ENCODE peak calls at places on chromosomes 5 and 9, in nine cellular contexts. N is body of pancreas; D is activated CD8-positive, alpha-beta T cell treated with anti-CD3 and anti-CD28 coated beads for 36 hours; W is GM10248; S is MCF 10A; L is HFF-Myc; O is Calu3; U is HCT116; T is stomach. F is an unnamed sample.

GRCh38 chr5:65893749-65894430 is 32.5 kb upstream of the ERBIN start:
- DNase-seq in N (no peak), D (no peak), W (no peak), S (no peak), L (no peak), O (no peak), U (no peak), T (no peak), F (no peak)

GRCh38 chr5:56993241-56993640 is 41.3 kb upstream of the MIER3 start:
- DNase-seq in N (no peak), D (no peak), W (no peak), S (peak; percentile 13), L (no peak), O (no peak), U (no peak), T (no peak), F (no peak)

GRCh38 chr9:137449931-137450537 is 8.9 kb upstream of the ENTPD8 start:
- DNase-seq in N (no peak), D (peak; percentile 66), W (no peak), S (no peak), L (no peak), O (no peak), U (no peak), T (no peak), F (no peak)

GRCh38 chr9:129330711-129331279 is 152.7 kb upstream of the IER5L start:
- DNase-seq in N (no peak), D (peak; percentile 63), W (no peak), S (no peak), L (no peak), O (no peak), U (peak; percentile 68), T (no peak), F (no peak)

GRCh38 chr5:56319281-56320242 is 86.4 kb upstream of the ANKRD55 start:
- DNase-seq in N (no peak), D (no peak), W (no peak), S (peak; percentile 99), L (no peak), O (no peak), U (no peak), T (no peak), F (no peak)

GRCh38 chr5:59193616-59194319 is 610.9 kb downstream of the RAB3C start:
- DNase-seq in N (no peak), D (no peak), W (no peak), S (peak; percentile 98), L (peak; percentile 87), O (peak; percentile 58), U (no peak), T (no peak), F (no peak)

GRCh38 chr9:121956808-121957207 is 136.3 kb downstream of the TTLL11 start:
- DNase-seq in N (no peak), D (no peak), W (no peak), S (peak; percentile 76), L (no peak), O (no peak), U (no peak), T (no peak), F (no peak)

GRCh38 chr9:137217276-137218211 is 4.5 kb downstream of the RNF208 start:
- DNase-seq in N (peak; percentile 94), D (no peak), W (no peak), S (peak; percentile 74), L (no peak), O (peak; percentile 87), U (peak; percentile 53), T (peak; percentile 95), F (no peak)

GRCh38 chr5:129511291-129511690 is 51.2 kb downstream of the ADAMTS19 start:
- DNase-seq in N (no peak), D (no peak), W (no peak), S (peak; percentile 26), L (no peak), O (no peak), U (no peak), T (no peak), F (no peak)

GRCh38 chr5:111779260-111780254 is 22.6 kb upstream of the NREP start:
- DNase-seq in N (no peak), D (no peak), W (no peak), S (no peak), L (no peak), O (no peak), U (no peak), T (no peak), F (no peak)

GRCh38 chr5:159208508-159209437 is 580 bp downstream of the RNF145 start:
- DNase-seq in N (peak; percentile 45), D (peak; percentile 22), W (peak; percentile 24), S (peak; percentile 48), L (no peak), O (peak; percentile 33), U (no peak), T (peak; percentile 27), F (no peak)

GRCh38 chr5:24364711-24365110 is 280.1 kb downstream of the CDH10 start:
- DNase-seq in N (no peak), D (no peak), W (no peak), S (no peak), L (no peak), O (no peak), U (no peak), T (no peak), F (no peak)

GRCh38 chr9:69932901-69933300 is 110.7 kb upstream of the MAMDC2 start:
- DNase-seq in N (peak; percentile 40), D (peak; percentile 13), W (no peak), S (peak; percentile 62), L (no peak), O (peak; percentile 17), U (peak; percentile 39), T (no peak), F (no peak)

GRCh38 chr5:10707198-10708187 is 53.5 kb downstream of the DAP start:
- DNase-seq in N (no peak), D (no peak), W (no peak), S (no peak), L (no peak), O (no peak), U (no peak), T (no peak), F (no peak)

GRCh38 chr9:1454211-1454979 is 404.2 kb downstream of the DMRT2 start:
- DNase-seq in N (no peak), D (no peak), W (no peak), S (no peak), L (no peak), O (no peak), U (no peak), T (no peak), F (no peak)

GRCh38 chr5:131224387-131225191 is 39.3 kb upstream of the CDC42SE2 start:
- DNase-seq in N (peak; percentile 12), D (peak; percentile 42), W (peak; percentile 61), S (no peak), L (no peak), O (no peak), U (no peak), T (no peak), F (peak; percentile 40)

GRCh38 chr5:145856285-145856818 is 16.5 kb downstream of the GRXCR2 start:
- DNase-seq in N (peak; percentile 51), D (peak; percentile 57), W (peak; percentile 13), S (no peak), L (no peak), O (peak; percentile 54), U (no peak), T (peak; percentile 30), F (no peak)
- TF ChIP-seq CTCF in N (no peak), D (no peak), W (no peak), S (no peak), L (no peak), O (no peak), U (no peak), T (no peak), F (no peak)

GRCh38 chr5:147098233-147098790 is 136.5 kb upstream of the STK32A start:
- DNase-seq in N (peak; percentile 54), D (peak; percentile 45), W (peak; percentile 24), S (peak; percentile 69), L (no peak), O (peak; percentile 67), U (peak; percentile 42), T (no peak), F (peak; percentile 20)
- TF ChIP-seq CTCF in N (peak; percentile 40), D (peak; percentile 62), W (peak; percentile 19), S (peak; percentile 61), L (peak; percentile 51), O (peak; percentile 71), U (peak; percentile 72), T (no peak), F (peak; percentile 57)

GRCh38 chr5:179558912-179559279 is 8.5 kb downstream of the RUFY1 start:
- DNase-seq in N (peak; percentile 55), D (peak; percentile 12), W (no peak), S (peak; percentile 66), L (no peak), O (peak; percentile 58), U (no peak), T (peak; percentile 55), F (peak; percentile 39)

GRCh38 chr5:179553875-179554274 is 3.5 kb downstream of the RUFY1 start:
- DNase-seq in N (no peak), D (no peak), W (no peak), S (peak; percentile 86), L (no peak), O (peak; percentile 58), U (no peak), T (no peak), F (no peak)

GRCh38 chr5:179554981-179555380 is 4.6 kb downstream of the RUFY1 start:
- DNase-seq in N (no peak), D (no peak), W (no peak), S (no peak), L (no peak), O (no peak), U (no peak), T (no peak), F (no peak)

GRCh38 chr5:179559280-179560252 is 9.2 kb downstream of the RUFY1 start:
- DNase-seq in N (peak; percentile 98), D (peak; percentile 93), W (peak; percentile 96), S (peak; percentile 100), L (peak; percentile 96), O (peak; percentile 99), U (peak; percentile 99), T (peak; percentile 98), F (peak; percentile 95)
- TF ChIP-seq CTCF in N (no peak), D (no peak), W (no peak), S (no peak), L (no peak), O (no peak), U (no peak), T (no peak), F (no peak)

GRCh38 chr5:154236-154635 is 37.1 kb upstream of the LRRC14B start:
- DNase-seq in N (no peak), D (no peak), W (no peak), S (no peak), L (no peak), O (no peak), U (no peak), T (no peak), F (no peak)

GRCh38 chr5:156411-157072 is 34.8 kb upstream of the LRRC14B start:
- DNase-seq in N (no peak), D (no peak), W (no peak), S (no peak), L (no peak), O (no peak), U (no peak), T (no peak), F (no peak)

GRCh38 chr5:155651-156410 is 35.5 kb upstream of the LRRC14B start:
- DNase-seq in N (no peak), D (no peak), W (no peak), S (no peak), L (no peak), O (no peak), U (no peak), T (no peak), F (no peak)

GRCh38 chr5:153256-153655 is 38.0 kb upstream of the LRRC14B start:
- DNase-seq in N (no peak), D (no peak), W (no peak), S (no peak), L (no peak), O (no peak), U (no peak), T (no peak), F (no peak)

GRCh38 chr5:154826-155225 is 36.5 kb upstream of the LRRC14B start:
- DNase-seq in N (no peak), D (no peak), W (no peak), S (no peak), L (no peak), O (no peak), U (no peak), T (no peak), F (no peak)
- TF ChIP-seq CTCF in N (no peak), D (no peak), W (no peak), S (no peak), L (no peak), O (no peak), U (no peak), T (no peak), F (no peak)

F was measured in GM13977.